ENCODE peak calls at places on chromosomes 11 and 22, in five cellular contexts. H, W, D, L and Y are unnamed samples.

GRCh38 chr11:119417726-119418540 is 5.0 kb downstream of the THY1 start:
- DNase-seq in L (no peak), W (peak; percentile 95), D (no peak), H (no peak), Y (no peak)

GRCh38 chr11:62664405-62665074 is 470 bp downstream of the C11orf98 start:
- DNase-seq in H (peak; percentile 57), L (no peak), D (peak; percentile 55), W (no peak), Y (no peak)

GRCh38 chr22:37880668-37881440 is 25.2 kb upstream of the MICALL1 start:
- DNase-seq in H (no peak), D (no peak), L (no peak), W (peak; percentile 48), Y (no peak)

GRCh38 chr22:35301370-35301874 is 1.7 kb downstream of the TOM1 start:
- DNase-seq in D (no peak), H (no peak), L (peak; percentile 80), W (peak; percentile 39), Y (no peak)

GRCh38 chr11:14347494-14347893 is 11.5 kb downstream of the RRAS2 start:
- DNase-seq in H (no peak), D (no peak), W (no peak), L (no peak), Y (no peak)

GRCh38 chr11:2085251-2086066 is 53.7 kb downstream of the IGF2 start:
- DNase-seq in H (no peak), W (no peak), D (peak; percentile 11), L (no peak), Y (no peak)

GRCh38 chr11:79100093-79100704 is 340.6 kb downstream of the TENM4 start:
- DNase-seq in D (peak; percentile 32), L (no peak), H (peak; percentile 22), W (peak; percentile 19), Y (peak; percentile 38)

GRCh38 chr22:44931077-44931540 is 78.7 kb downstream of the PHF21B start:
- DNase-seq in L (peak; percentile 32), D (no peak), H (no peak), W (peak; percentile 2), Y (no peak)

GRCh38 chr11:76371170-76371569 is 9.8 kb downstream of the THAP12 start:
- DNase-seq in H (no peak), D (no peak), L (no peak), W (peak; percentile 73), Y (no peak)

GRCh38 chr11:64085915-64086262 is 50.2 kb downstream of the FLRT1 start:
- DNase-seq in L (no peak), D (no peak), H (no peak), W (no peak), Y (no peak)

GRCh38 chr11:112280268-112281126 is 19.8 kb upstream of the PLET1 start:
- DNase-seq in W (peak; percentile 71), L (peak; percentile 58), D (peak; percentile 65), H (peak; percentile 54), Y (peak; percentile 61)

GRCh38 chr11:112277937-112278336 is 17.3 kb upstream of the PLET1 start:
- DNase-seq in D (no peak), H (no peak), L (no peak), W (peak; percentile 46), Y (no peak)

GRCh38 chr11:112278803-112279202 is 18.1 kb upstream of the PLET1 start:
- DNase-seq in L (no peak), W (no peak), H (no peak), D (no peak), Y (no peak)

GRCh38 chr11:112281776-112282175 is 21.1 kb upstream of the PLET1 start:
- DNase-seq in H (no peak), L (no peak), W (no peak), D (no peak), Y (no peak)

GRCh38 chr11:112279901-112280267 is 19.2 kb upstream of the PLET1 start:
- DNase-seq in H (peak; percentile 39), L (peak; percentile 82), D (peak; percentile 75), W (no peak), Y (peak; percentile 75)
- TF ChIP-seq CTCF in H (peak; percentile 57), L (peak; percentile 83), D (no peak), W (peak; percentile 86), Y (peak; percentile 78)

GRCh38 chr11:92340839-92341238 is 116.2 kb downstream of the FAT3 start:
- DNase-seq in L (no peak), W (peak; percentile 6), D (no peak), H (no peak), Y (no peak)
- TF ChIP-seq CTCF in L (peak; percentile 74), W (peak; percentile 70), D (no peak), H (peak; percentile 8), Y (peak; percentile 42)

GRCh38 chr11:70796601-70797000 is 398.3 kb downstream of the CTTN start:
- DNase-seq in D (no peak), H (no peak), W (no peak), L (no peak), Y (no peak)
- TF ChIP-seq CTCF in D (no peak), H (no peak), W (peak; percentile 34), L (no peak), Y (peak; percentile 28)

DNA sequence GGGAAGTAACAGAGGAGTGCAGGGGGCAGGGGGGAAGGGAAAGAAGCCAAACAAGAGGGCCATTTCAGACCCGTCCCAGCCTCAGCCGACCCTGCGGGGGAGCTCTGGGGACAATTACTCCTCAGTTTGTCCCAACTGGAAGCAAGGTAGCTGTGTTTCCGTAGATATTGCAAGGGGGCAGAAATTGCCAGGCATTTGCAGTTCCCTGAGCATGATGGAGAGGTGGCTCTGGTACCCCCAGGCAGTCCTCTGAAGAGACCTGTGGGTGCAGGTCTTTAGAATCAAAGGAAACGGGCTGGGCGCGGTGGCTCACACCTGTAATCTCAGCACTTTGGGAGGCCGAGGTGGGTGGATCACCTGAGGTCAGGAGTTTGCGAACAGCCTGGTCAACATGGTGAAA is 13.8 kb upstream of the JAM3 start:
- DNase-seq in L (no peak), W (no peak), H (no peak), D (no peak), Y (no peak)
- TF ChIP-seq CTCF in L (no peak), W (no peak), H (no peak), D (no peak), Y (no peak)

DNA sequence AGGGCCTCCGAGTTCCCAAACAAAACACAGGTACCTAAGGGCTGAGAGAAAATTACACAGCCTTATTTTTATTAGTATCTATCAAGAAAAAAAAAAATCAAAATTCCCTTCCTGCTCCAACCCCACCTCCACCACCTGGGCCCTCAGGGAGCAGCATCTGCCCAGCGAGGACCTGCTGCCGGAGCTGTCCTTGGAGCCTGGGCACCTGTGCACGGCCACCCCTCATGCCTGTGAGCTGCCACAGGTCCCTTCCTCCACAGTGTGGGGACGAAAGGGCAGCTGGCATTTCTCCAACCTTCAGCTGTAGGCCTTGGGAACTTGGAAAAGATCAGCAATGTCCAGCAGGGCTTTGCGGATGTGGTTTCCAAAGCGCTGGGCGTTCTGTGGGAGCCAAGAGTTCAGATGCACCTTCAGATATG is 6.3 kb upstream of the SYCE3 start:
- DNase-seq in L (peak; percentile 90), H (peak; percentile 67), D (peak; percentile 82), W (no peak), Y (no peak)
- TF ChIP-seq CTCF in L (no peak), H (no peak), D (no peak), W (no peak), Y (no peak)

DNA sequence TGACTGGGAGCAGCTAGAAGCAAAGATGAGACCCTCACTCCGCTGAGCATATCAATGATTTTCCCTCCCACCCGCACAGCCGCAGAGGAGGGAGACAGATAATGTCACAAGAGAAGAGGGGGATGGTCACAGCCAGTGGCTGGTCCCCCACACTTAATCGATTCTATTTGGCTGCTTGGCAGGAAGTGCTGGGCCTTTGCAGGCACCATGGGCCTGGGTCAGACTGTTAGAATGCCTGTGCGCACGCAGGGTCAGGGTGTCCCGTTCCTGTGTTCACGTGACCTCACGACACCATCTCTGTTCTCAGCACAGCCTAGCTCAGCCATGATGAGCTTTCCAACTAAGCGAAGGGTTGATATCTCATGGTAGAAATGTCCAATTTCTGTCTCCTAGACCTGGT is 107.0 kb downstream of the MYO18B start:
- DNase-seq in L (no peak), H (no peak), D (no peak), W (no peak), Y (no peak)
- TF ChIP-seq CTCF in L (no peak), H (no peak), D (no peak), W (no peak), Y (no peak)

DNA sequence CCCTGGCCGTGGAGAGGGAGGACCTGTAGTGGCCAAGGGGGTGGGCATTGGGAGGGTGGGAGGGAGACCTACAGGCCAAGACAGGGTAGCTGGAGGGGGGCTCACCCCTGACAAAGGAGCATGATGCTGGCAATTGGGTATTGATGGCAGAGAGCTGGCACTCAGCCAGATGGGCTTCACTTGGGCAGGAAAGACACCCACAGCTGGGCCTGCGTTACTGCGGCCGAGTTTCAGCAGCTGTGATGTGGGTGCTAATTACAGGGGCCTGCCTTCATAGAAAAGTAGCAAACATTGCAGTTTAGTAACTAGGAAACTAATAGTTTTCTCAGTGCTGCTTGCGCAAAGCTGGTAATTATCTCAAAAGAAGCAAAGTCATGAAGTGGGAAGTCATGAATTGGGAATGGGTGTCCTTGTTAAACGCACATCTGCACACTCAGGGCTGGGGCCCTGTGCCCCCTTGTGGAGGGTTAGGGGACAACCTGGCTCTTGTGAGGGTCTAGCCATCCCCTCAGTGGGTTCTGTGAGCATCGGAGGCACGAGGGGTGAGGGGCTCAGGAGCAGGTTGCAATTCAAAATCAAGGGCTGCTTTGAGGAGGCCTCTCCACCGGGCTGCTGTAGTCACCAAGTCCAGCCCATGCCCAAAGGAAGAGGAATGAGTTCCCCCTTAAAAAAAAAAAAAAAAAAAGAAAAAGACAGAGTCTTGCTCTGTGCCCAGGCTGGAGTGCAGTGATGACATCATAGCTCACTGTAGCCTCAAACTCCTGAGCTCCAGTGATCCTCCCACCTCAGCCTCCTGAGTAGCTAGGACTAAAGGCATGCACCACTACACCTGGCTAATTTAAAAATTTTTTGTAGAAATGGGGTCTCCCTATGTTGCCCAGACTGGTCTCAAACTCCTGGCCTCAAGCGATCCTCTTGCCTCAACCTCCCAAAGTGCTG is 24.4 kb upstream of the TXNRD2 start:
- DNase-seq in L (no peak), D (no peak), H (no peak), W (no peak), Y (peak; percentile 51)
- TF ChIP-seq CTCF in L (peak; percentile 14), D (no peak), H (no peak), W (peak; percentile 70), Y (peak; percentile 59)

GRCh38 chr11:73466643-73467042 is 90.4 kb downstream of the RELT start:
- DNase-seq in H (no peak), L (no peak), W (no peak), D (no peak), Y (no peak)
- TF ChIP-seq CTCF in H (no peak), L (no peak), W (peak; percentile 14), D (no peak), Y (no peak)